ENCODE peak calls at places on chromosome 15, in ten cellular contexts. P is NCI-H1092; V is ovary; X is B cell; T is stimulated activated effector memory CD8-positive, alpha-beta T cell treated with anti-CD3 and anti-CD28 coated beads, Interleukin-12 subunit alpha, Interleukin-12 subunit beta, amount 100 ng/mL, for 72 hours; F is astrocyte of the spinal cord; M is dermis blood vessel endothelial cell; G is cerebellum; J is choroid plexus epithelial cell; A is AG04450. C is an unnamed sample.

GRCh38 chr15:33135355-33135781 is 59.1 kb downstream of the FMN1 start:
- DNase-seq in P (no peak), V (no peak), X (no peak), T (no peak), F (no peak), M (no peak), G (no peak), J (peak), A (no peak), C (no peak)

GRCh38 chr15:66264853-66265252 is 11.3 kb upstream of the MEGF11 start:
- DNase-seq in P (no peak), V (no peak), X (no peak), T (no peak), F (no peak), M (no peak), G (no peak), J (no peak), A (no peak), C (no peak)

GRCh38 chr15:26087395-26087794 is 224.3 kb upstream of the ATP10A start:
- DNase-seq in P (no peak), V (no peak), X (no peak), T (no peak), F (no peak), M (no peak), G (no peak), J (no peak), A (no peak), C (no peak)

GRCh38 chr15:49847937-49848823 is 227.3 kb downstream of the DTWD1 start:
- DNase-seq in P (no peak), V (no peak), X (no peak), T (no peak), F (peak), M (no peak), G (no peak), J (peak), A (peak), C (no peak)

GRCh38 chr15:100783760-100784492 is 95.7 kb upstream of the ALDH1A3 start:
- DNase-seq in P (no peak), V (peak), X (no peak), T (no peak), F (no peak), M (no peak), G (no peak), J (no peak), A (no peak), C (no peak)

GRCh38 chr15:70291295-70291694 is 193.6 kb upstream of the TLE3 start:
- DNase-seq in P (no peak), V (no peak), X (no peak), T (no peak), F (no peak), M (peak), G (no peak), J (no peak), A (no peak), C (no peak)

GRCh38 chr15:63870403-63871209 is 36.9 kb upstream of the HERC1 start:
- DNase-seq in P (no peak), V (peak), X (no peak), T (no peak), F (peak), M (peak), G (no peak), J (peak), A (peak), C (no peak)

GRCh38 chr15:98160236-98160635 is 199.7 kb downstream of the ARRDC4 start:
- DNase-seq in P (no peak), V (no peak), X (peak), T (no peak), F (no peak), M (no peak), G (no peak), J (no peak), A (no peak), C (peak)

GRCh38 chr15:93302080-93302765 is 213.2 kb upstream of the RGMA start:
- DNase-seq in P (no peak), V (no peak), X (no peak), T (no peak), F (no peak), M (no peak), G (no peak), J (no peak), A (no peak), C (no peak)